ENCODE peak calls at places on chromosomes 1 and 21, in six cellular contexts. One of them, this sample, is unnamed.

GRCh38 chr1:227729881-227730629 is 5.0 kb downstream of the JMJD4 start:
- DNase-seq in GM06990: no peak
- DNase-seq in GM23338: peak; percentile 84
- DNase-seq in activated effector memory CD4-positive, alpha-beta T cell treated with Interleukin-2 at 50 U/mL for 16 hours: peak; percentile 33
- DNase-seq in non-pigmented ciliary epithelial cell: peak; percentile 13
- DNase-seq in NCI-H2171: no peak
- DNase-seq in this sample: no peak

GRCh38 chr1:169426174-169426716 is 1.0 kb downstream of the CCDC181 start:
- DNase-seq in non-pigmented ciliary epithelial cell: no peak
- DNase-seq in GM23338: no peak
- DNase-seq in activated effector memory CD4-positive, alpha-beta T cell treated with Interleukin-2 at 50 U/mL for 16 hours: no peak
- DNase-seq in GM06990: no peak
- DNase-seq in NCI-H2171: no peak
- DNase-seq in this sample: no peak

GRCh38 chr21:42532466-42533181 is 19.0 kb downstream of the SLC37A1 start:
- DNase-seq in non-pigmented ciliary epithelial cell: no peak
- DNase-seq in NCI-H2171: no peak
- DNase-seq in activated effector memory CD4-positive, alpha-beta T cell treated with Interleukin-2 at 50 U/mL for 16 hours: no peak
- DNase-seq in GM23338: no peak
- DNase-seq in GM06990: no peak
- DNase-seq in this sample: no peak

GRCh38 chr1:192739476-192740184 is 69.2 kb upstream of the RGS2 start:
- DNase-seq in activated effector memory CD4-positive, alpha-beta T cell treated with Interleukin-2 at 50 U/mL for 16 hours: no peak
- DNase-seq in GM23338: peak; percentile 11
- DNase-seq in NCI-H2171: no peak
- DNase-seq in non-pigmented ciliary epithelial cell: no peak
- DNase-seq in GM06990: no peak
- DNase-seq in this sample: no peak

GRCh38 chr1:40877681-40878080 is 15.5 kb upstream of the CITED4 start:
- DNase-seq in GM06990: peak; percentile 36
- DNase-seq in activated effector memory CD4-positive, alpha-beta T cell treated with Interleukin-2 at 50 U/mL for 16 hours: no peak
- DNase-seq in non-pigmented ciliary epithelial cell: no peak
- DNase-seq in NCI-H2171: peak; percentile 92
- DNase-seq in GM23338: peak; percentile 52
- DNase-seq in this sample: no peak

GRCh38 chr1:166484871-166485270 is 318.1 kb upstream of the FAM78B start:
- DNase-seq in NCI-H2171: no peak
- DNase-seq in non-pigmented ciliary epithelial cell: no peak
- DNase-seq in GM06990: no peak
- DNase-seq in activated effector memory CD4-positive, alpha-beta T cell treated with Interleukin-2 at 50 U/mL for 16 hours: no peak
- DNase-seq in GM23338: no peak
- DNase-seq in this sample: no peak

GRCh38 chr21:42370894-42371654 is 4.7 kb upstream of the TFF1 start:
- DNase-seq in activated effector memory CD4-positive, alpha-beta T cell treated with Interleukin-2 at 50 U/mL for 16 hours: no peak
- DNase-seq in NCI-H2171: no peak
- DNase-seq in non-pigmented ciliary epithelial cell: no peak
- DNase-seq in GM06990: no peak
- DNase-seq in GM23338: no peak
- DNase-seq in this sample: no peak

GRCh38 chr1:110412576-110412975 is 5.1 kb upstream of the LAMTOR5 start:
- DNase-seq in NCI-H2171: peak; percentile 16
- DNase-seq in activated effector memory CD4-positive, alpha-beta T cell treated with Interleukin-2 at 50 U/mL for 16 hours: peak; percentile 45
- DNase-seq in GM23338: peak; percentile 92
- DNase-seq in GM06990: peak; percentile 38
- DNase-seq in non-pigmented ciliary epithelial cell: peak; percentile 30
- DNase-seq in this sample: peak; percentile 37

GRCh38 chr1:187517508-187517907 is 688.8 kb downstream of the PLA2G4A start:
- DNase-seq in GM06990: no peak
- DNase-seq in non-pigmented ciliary epithelial cell: no peak
- DNase-seq in GM23338: no peak
- DNase-seq in NCI-H2171: peak; percentile 58
- DNase-seq in activated effector memory CD4-positive, alpha-beta T cell treated with Interleukin-2 at 50 U/mL for 16 hours: no peak
- DNase-seq in this sample: no peak

GRCh38 chr1:151146416-151147131 is at the start of gene SEMA6C:
- DNase-seq in activated effector memory CD4-positive, alpha-beta T cell treated with Interleukin-2 at 50 U/mL for 16 hours: peak; percentile 83
- DNase-seq in GM06990: peak; percentile 84
- DNase-seq in NCI-H2171: peak; percentile 73
- DNase-seq in non-pigmented ciliary epithelial cell: peak; percentile 38
- DNase-seq in GM23338: peak; percentile 96
- DNase-seq in this sample: peak; percentile 88

GRCh38 chr1:82923957-82924356 is 1075.0 kb downstream of the TTLL7 start:
- DNase-seq in activated effector memory CD4-positive, alpha-beta T cell treated with Interleukin-2 at 50 U/mL for 16 hours: no peak
- DNase-seq in NCI-H2171: no peak
- DNase-seq in GM23338: no peak
- DNase-seq in GM06990: no peak
- DNase-seq in non-pigmented ciliary epithelial cell: no peak
- DNase-seq in this sample: no peak

GRCh38 chr1:227792216-227793078 is 23.0 kb upstream of the PRSS38 start:
- DNase-seq in GM23338: peak; percentile 21
- DNase-seq in non-pigmented ciliary epithelial cell: no peak
- DNase-seq in activated effector memory CD4-positive, alpha-beta T cell treated with Interleukin-2 at 50 U/mL for 16 hours: no peak
- DNase-seq in NCI-H2171: no peak
- DNase-seq in GM06990: no peak
- DNase-seq in this sample: no peak

This sample was measured in activated T-helper 2 cell treated with anti-CD3 and anti-CD28 coated beads, Interferon-gamma antibody, Interleukin-2, Interleukin-4, amounts not matched to agents 10 μg/mL and 5 μg/mL and 100 μg/mL, durations not matched to agents 14 hours and 24 hours and 36 hours.